ENCODE peak calls at places on chromosome 16, in four cellular contexts. Q is sigmoid colon, A is psoas muscle, B is IMR-90. G is an unnamed sample.

GRCh38 chr16:59878479-59878878 is 1144.4 kb upstream of the GOT2 start:
- DNase-seq in Q (no peak), A (no peak), B (peak; percentile 4), G (no peak)

GRCh38 chr16:55915116-55915827 is 40.1 kb upstream of the CES5A start:
- DNase-seq in Q (no peak), A (no peak), B (no peak), G (no peak)

GRCh38 chr16:23013484-23013883 is 135.8 kb downstream of the USP31 start:
- DNase-seq in Q (no peak), A (no peak), B (peak; percentile 3), G (no peak)

GRCh38 chr16:86484240-86484639 is 26.1 kb upstream of the FOXF1 start:
- DNase-seq in Q (no peak), A (no peak), B (no peak), G (no peak)

GRCh38 chr16:9090101-9090959 is 1.1 kb upstream of the HAPSTR1 start:
- DNase-seq in Q (peak; percentile 77), A (peak; percentile 78), B (no peak), G (peak; percentile 38)

GRCh38 chr16:89584768-89585549 is 9.4 kb downstream of the CPNE7 start:
- DNase-seq in Q (no peak), A (no peak), B (no peak), G (no peak)

GRCh38 chr16:21064203-21064602 is 86.4 kb downstream of the DNAH3 start:
- DNase-seq in Q (no peak), A (no peak), B (no peak), G (no peak)

GRCh38 chr16:86044881-86045600 is 146.1 kb downstream of the IRF8 start:
- DNase-seq in Q (peak; percentile 52), A (no peak), B (no peak), G (no peak)

GRCh38 chr16:641326-642188 is at the start of gene MCRIP2:
- DNase-seq in Q (peak; percentile 91), A (peak; percentile 94), B (peak; percentile 61), G (peak; percentile 85)

GRCh38 chr16:51763072-51763658 is 612.1 kb upstream of the SALL1 start:
- DNase-seq in Q (no peak), A (no peak), B (no peak), G (no peak)

GRCh38 chr16:89951509-89951908 is 3.0 kb downstream of the DEF8 start:
- DNase-seq in Q (no peak), A (no peak), B (no peak), G (no peak)

GRCh38 chr16:23920899-23921298 is 85.1 kb downstream of the PRKCB start:
- DNase-seq in Q (no peak), A (no peak), B (no peak), G (no peak)

GRCh38 chr16:20918486-20919239 is 18.1 kb downstream of the LYRM1 start:
- DNase-seq in Q (peak; percentile 77), A (peak; percentile 75), B (peak; percentile 35), G (peak; percentile 61)

DNA sequence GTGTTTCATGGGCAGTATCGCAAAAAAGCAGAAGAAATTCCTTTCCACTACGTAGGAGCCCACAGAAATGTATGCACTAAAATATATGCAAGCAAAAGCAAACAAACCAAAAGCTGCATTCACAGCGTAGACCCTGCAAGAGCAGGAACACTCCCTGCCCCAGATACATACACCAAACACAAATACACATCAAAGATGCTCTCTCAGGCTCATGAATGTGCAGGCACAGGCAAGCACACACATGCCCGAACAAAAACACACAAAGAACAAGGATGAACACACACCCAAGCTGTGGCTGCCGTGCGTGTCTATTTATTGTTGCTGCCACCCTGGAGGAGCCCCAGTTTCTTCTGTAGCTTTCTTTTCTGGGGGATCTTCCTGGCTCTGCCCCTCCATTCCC is 1.7 kb downstream of the NUPR1 start:
- DNase-seq in Q (no peak), A (no peak), B (no peak), G (no peak)
- H3K4me1 ChIP-seq in Q (peaks cover 58% of the 10 kb centered on the region), A (peaks cover 25% of the 10 kb centered on the region), B (peaks cover 9% of the 10 kb centered on the region), G (peaks cover 4% of the 10 kb centered on the region)

GRCh38 chr16:1809281-1809801 is 15.8 kb upstream of the IGFALS start:
- DNase-seq in Q (no peak), A (peak; percentile 39), B (no peak), G (no peak)

GRCh38 chr16:1815461-1815860 is 11.2 kb downstream of the HAGH start:
- DNase-seq in Q (no peak), A (no peak), B (no peak), G (no peak)

GRCh38 chr16:1810106-1810505 is 16.5 kb downstream of the HAGH start:
- DNase-seq in Q (peak; percentile 46), A (no peak), B (no peak), G (no peak)

GRCh38 chr16:1810536-1810935 is 16.1 kb downstream of the HAGH start:
- DNase-seq in Q (peak; percentile 60), A (no peak), B (no peak), G (no peak)

GRCh38 chr16:1812732-1813163 is 13.9 kb downstream of the HAGH start:
- DNase-seq in Q (peak; percentile 78), A (no peak), B (peak; percentile 85), G (peak; percentile 78)
- TF ChIP-seq CTCF in Q (peak; percentile 29), A (peak; percentile 22), B (peak; percentile 87), G (peak; percentile 30)

DNA sequence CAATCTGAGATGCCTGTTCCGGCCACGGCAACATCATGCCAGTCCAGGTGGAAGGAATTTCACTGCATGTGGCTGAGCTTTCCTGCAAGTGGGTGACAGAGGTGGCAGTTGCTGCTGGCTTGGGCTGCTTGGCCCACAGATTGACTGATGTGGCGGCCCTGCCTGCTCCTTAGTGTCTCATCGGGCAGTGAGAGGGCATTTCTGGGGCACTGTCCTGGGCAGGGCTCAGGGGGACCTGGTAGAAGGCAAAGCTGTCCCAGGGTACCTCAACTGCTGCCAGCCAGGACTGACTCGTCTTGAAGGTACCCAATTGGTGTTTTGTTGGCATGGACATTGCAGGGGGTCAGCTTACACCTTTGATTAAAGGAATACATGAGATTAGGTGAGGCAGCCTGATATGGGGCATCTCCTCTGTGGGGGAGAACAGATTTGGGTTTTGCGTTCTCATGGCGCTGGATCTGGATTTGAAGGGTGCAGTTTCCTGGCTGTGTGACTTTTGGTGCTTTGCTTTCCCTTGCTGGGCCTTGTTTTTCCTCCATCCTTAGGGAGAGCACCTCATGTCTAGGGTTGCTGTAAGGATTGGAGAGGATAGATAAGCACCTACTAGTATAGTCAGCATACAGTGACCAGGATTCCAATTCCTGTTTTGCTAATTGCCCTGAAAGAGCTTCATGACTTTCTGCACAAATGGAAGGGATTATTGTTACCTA is 5.4 kb downstream of the CMIP start:
- DNase-seq in Q (no peak), A (no peak), B (no peak), G (no peak)
- H3K4me1 ChIP-seq in Q (peaks cover 60% of the 10 kb centered on the region), A (no peaks in the 10 kb centered on the region), B (peaks cover 7% of the 10 kb centered on the region), G (no peaks in the 10 kb centered on the region)

GRCh38 chr16:50675686-50676610 is 5.2 kb downstream of the SNX20 start:
- DNase-seq in Q (no peak), A (no peak), B (no peak), G (peak; percentile 65)
- TF ChIP-seq CTCF in Q (no peak), A (no peak), B (no peak), G (no peak)

GRCh38 chr16:48537275-48537674 is 72.7 kb downstream of the N4BP1 start:
- DNase-seq in Q (peak; percentile 67), A (no peak), B (no peak), G (no peak)
- H3K4me1 ChIP-seq in Q (peaks cover 47% of the 10 kb centered on the region), A (peaks cover 58% of the 10 kb centered on the region), B (peaks cover 21% of the 10 kb centered on the region), G (peaks cover 35% of the 10 kb centered on the region)

GRCh38 chr16:12257926-12258561 is 281.5 kb downstream of the SNX29 start:
- DNase-seq in Q (no peak), A (no peak), B (no peak), G (no peak)
- TF ChIP-seq CTCF in Q (no peak), A (no peak), B (peak; percentile 6), G (no peak)

G was measured in lung.